ENCODE peak calls at places on chromosomes 11 and 22, in eight cellular contexts. H is GM10248; Y is stimulated activated CD8-positive, alpha-beta memory T cell treated with anti-CD3 and anti-CD28 coated beads, Interleukin-12 subunit alpha, Interleukin-12 subunit beta, amount 100 ng/mL, for 4 hours; Q is AG09309; X is A172; K is activated naive CD8-positive, alpha-beta T cell treated with anti-CD3 and anti-CD28 coated beads for 36 hours; A is sigmoid colon; J is NCI-H774. N is an unnamed sample.

GRCh38 chr22:23035557-23036277 is 34.6 kb upstream of the GNAZ start:
- DNase-seq in Y (no peak), A (no peak), H (peak; percentile 37), J (no peak), K (peak; percentile 21), X (no peak), Q (no peak), N (no peak)

GRCh38 chr22:50488886-50489285 is 2.2 kb downstream of the MIOX start:
- DNase-seq in H (no peak), J (no peak), Q (no peak), Y (no peak), A (no peak), K (no peak), X (no peak), N (no peak)

GRCh38 chr11:12175694-12176241 is 65.4 kb downstream of the MICAL2 start:
- DNase-seq in A (no peak), K (peak; percentile 39), J (no peak), H (no peak), Q (peak; percentile 69), X (peak; percentile 98), Y (no peak), N (no peak)

GRCh38 chr11:44589301-44589700 is 23.8 kb downstream of the CD82 start:
- DNase-seq in J (no peak), Y (no peak), A (peak; percentile 78), X (peak; percentile 66), K (no peak), Q (no peak), H (no peak), N (no peak)

GRCh38 chr11:125173556-125173955 is 9.0 kb downstream of the PKNOX2 start:
- DNase-seq in Q (no peak), H (no peak), A (peak; percentile 57), J (no peak), Y (no peak), K (no peak), X (no peak), N (no peak)

GRCh38 chr11:126048198-126048597 is 14.5 kb downstream of the CDON start:
- DNase-seq in H (no peak), A (no peak), J (no peak), K (no peak), Q (no peak), Y (no peak), X (no peak), N (no peak)

GRCh38 chr22:19958083-19959042 is 16.7 kb upstream of the TXNRD2 start:
- DNase-seq in J (no peak), Q (peak; percentile 44), Y (no peak), X (no peak), K (no peak), H (no peak), A (peak; percentile 75), N (no peak)

GRCh38 chr11:120141144-120142071 is 3.5 kb upstream of the TRIM29 start:
- DNase-seq in K (no peak), A (no peak), J (no peak), H (no peak), Y (no peak), Q (no peak), X (no peak), N (no peak)

GRCh38 chr11:63710476-63711217 is 29.3 kb downstream of the RTN3 start:
- DNase-seq in A (no peak), Q (peak; percentile 96), H (no peak), K (no peak), Y (no peak), X (peak; percentile 70), J (no peak), N (no peak)

GRCh38 chr22:21033895-21034294 is 1.5 kb upstream of the SLC7A4 start:
- DNase-seq in J (no peak), X (no peak), Q (no peak), H (no peak), K (no peak), A (no peak), Y (no peak), N (no peak)

GRCh38 chr11:71998649-71999310 is at the start of gene IL18BP:
- DNase-seq in Q (no peak), K (no peak), X (no peak), A (peak; percentile 68), J (no peak), Y (no peak), H (peak; percentile 65), N (no peak)

GRCh38 chr22:47238886-47239860 is 476.7 kb downstream of the TBC1D22A start:
- DNase-seq in K (no peak), Q (no peak), J (no peak), Y (no peak), H (no peak), A (no peak), X (no peak), N (no peak)

GRCh38 chr22:23098718-23099524 is 28.6 kb downstream of the GNAZ start:
- DNase-seq in Y (no peak), K (no peak), A (peak; percentile 87), H (no peak), X (no peak), Q (no peak), J (no peak), N (no peak)

GRCh38 chr11:8873966-8874365 is 37.0 kb upstream of the AKIP1 start:
- DNase-seq in X (no peak), J (no peak), K (no peak), Y (no peak), Q (no peak), A (no peak), H (no peak), N (no peak)

GRCh38 chr11:133347988-133348387 is 184.3 kb downstream of the OPCML start:
- DNase-seq in K (no peak), Q (no peak), H (no peak), J (no peak), Y (no peak), A (no peak), X (no peak), N (no peak)

GRCh38 chr11:46073632-46074031 is 47.6 kb downstream of the PHF21A start:
- DNase-seq in K (no peak), Q (no peak), Y (no peak), H (no peak), J (no peak), A (no peak), X (no peak), N (no peak)

GRCh38 chr11:23078289-23078971 is 218.2 kb upstream of the CCDC179 start:
- DNase-seq in X (no peak), K (no peak), A (no peak), J (no peak), Y (no peak), Q (no peak), H (peak; percentile 15), N (no peak)

GRCh38 chr11:55707029-55707428 is 45.0 kb downstream of the OR4C6 start:
- DNase-seq in H (peak; percentile 22), K (no peak), Y (no peak), J (no peak), X (peak; percentile 28), Q (no peak), A (no peak), N (peak; percentile 6)

GRCh38 chr22:38033522-38034277 is 23.5 kb upstream of the PICK1 start:
- DNase-seq in X (no peak), A (peak; percentile 82), H (no peak), Q (no peak), J (no peak), Y (no peak), K (no peak), N (no peak)

GRCh38 chr22:37186228-37186996 is 1.6 kb downstream of the C1QTNF6 start:
- DNase-seq in K (peak; percentile 56), Y (no peak), A (peak; percentile 43), Q (peak; percentile 67), X (peak; percentile 46), J (no peak), H (peak; percentile 80), N (no peak)

GRCh38 chr11:45667929-45668680 is 2.7 kb upstream of the CHST1 start:
- DNase-seq in H (no peak), A (no peak), J (no peak), Y (no peak), Q (no peak), K (no peak), X (no peak), N (no peak)

GRCh38 chr22:19851291-19852176 is 3.1 kb downstream of the GNB1L start:
- DNase-seq in A (no peak), J (no peak), X (no peak), K (no peak), Y (no peak), Q (no peak), H (no peak), N (no peak)

GRCh38 chr22:18005201-18005926 is 19.0 kb downstream of the MICAL3 start:
- DNase-seq in K (no peak), A (no peak), Q (no peak), X (no peak), Y (no peak), J (no peak), H (no peak), N (no peak)

GRCh38 chr22:22892096-22893052 is 4.8 kb downstream of the IGLL5 start:
- DNase-seq in X (no peak), Q (no peak), J (no peak), H (no peak), Y (no peak), K (no peak), A (peak; percentile 7), N (no peak)

GRCh38 chr11:83571301-83571700 is 285.1 kb upstream of the CCDC90B start:
- DNase-seq in H (no peak), Q (peak; percentile 68), J (no peak), Y (no peak), A (no peak), X (peak; percentile 22), K (no peak), N (no peak)

GRCh38 chr22:26744892-26745808 is 87.8 kb downstream of the MIAT start:
- DNase-seq in H (no peak), K (no peak), A (no peak), Y (no peak), X (no peak), J (no peak), Q (no peak), N (no peak)

GRCh38 chr22:50191041-50191740 is 5.5 kb downstream of the TRABD start:
- DNase-seq in H (peak; percentile 77), K (peak; percentile 77), Q (no peak), A (no peak), Y (peak; percentile 50), J (no peak), X (no peak), N (no peak)

N was measured in NCI-H2107.